ENCODE peak calls at places on chromosomes 6 and 20, in five cellular contexts. A is HCT116, L is fibroblast of lung, R is hepatocyte, F is astrocyte. X is an unnamed sample.

GRCh38 chr20:62596921-62597320 is 45.4 kb upstream of the SLCO4A1 start:
- DNase-seq in A (no peak), L (no peak), R (no peak), F (no peak), X (no peak)

GRCh38 chr20:23265226-23265625 is 85.4 kb upstream of the NXT1 start:
- DNase-seq in A (no peak), L (peak), R (no peak), F (no peak), X (no peak)

GRCh38 chr6:107408714-107409113 is 50.6 kb downstream of the PDSS2 start:
- DNase-seq in A (no peak), L (no peak), R (no peak), F (no peak), X (no peak)

GRCh38 chr6:2196079-2196679 is 49.2 kb downstream of the GMDS start:
- DNase-seq in A (peak), L (peak), R (peak), F (peak), X (peak)

GRCh38 chr6:82843291-82843885 is 222.3 kb downstream of the UBE3D start:
- DNase-seq in A (no peak), L (no peak), R (no peak), F (no peak), X (no peak)

GRCh38 chr20:1810926-1811620 is 84.1 kb upstream of the SIRPA start:
- DNase-seq in A (no peak), L (peak), R (no peak), F (peak), X (no peak)

GRCh38 chr6:118283759-118284158 is 264.3 kb upstream of the PLN start:
- DNase-seq in A (peak), L (peak), R (peak), F (peak), X (peak)

GRCh38 chr6:166307981-166308768 is at the start of gene PRR18:
- DNase-seq in A (no peak), L (no peak), R (peak), F (no peak), X (no peak)

GRCh38 chr6:119256978-119257462 is 92.5 kb downstream of the MAN1A1 start:
- DNase-seq in A (no peak), L (no peak), R (no peak), F (no peak), X (no peak)

GRCh38 chr6:26454641-26455040 is 3.1 kb upstream of the BTN2A1 start:
- DNase-seq in A (no peak), L (peak), R (no peak), F (peak), X (no peak)

GRCh38 chr6:13454286-13455221 is 32.8 kb downstream of the GFOD1 start:
- DNase-seq in A (no peak), L (peak), R (no peak), F (peak), X (peak)

GRCh38 chr6:11604836-11605506 is 67.4 kb downstream of the TMEM170B start:
- DNase-seq in A (no peak), L (no peak), R (no peak), F (no peak), X (no peak)

GRCh38 chr6:98846021-98846380 is 11.6 kb downstream of the POU3F2 start:
- DNase-seq in A (no peak), L (no peak), R (no peak), F (no peak), X (no peak)

GRCh38 chr6:148548065-148548748 is 198.6 kb upstream of the UST start:
- DNase-seq in A (no peak), L (no peak), R (no peak), F (no peak), X (no peak)

GRCh38 chr6:45786243-45786795 is 229.3 kb downstream of the CLIC5 start:
- DNase-seq in A (no peak), L (no peak), R (no peak), F (no peak), X (no peak)

GRCh38 chr6:2764610-2765165 is 505 bp upstream of the WRNIP1 start:
- DNase-seq in A (no peak), L (peak), R (peak), F (peak), X (peak)

GRCh38 chr20:4534315-4534714 is 187.4 kb upstream of the PRND start:
- DNase-seq in A (no peak), L (no peak), R (no peak), F (no peak), X (no peak)

GRCh38 chr6:5786321-5787053 is 220.2 kb downstream of the NRN1 start:
- DNase-seq in A (no peak), L (peak), R (no peak), F (peak), X (no peak)

GRCh38 chr20:36477475-36477874 is 63.8 kb upstream of the MYL9 start:
- DNase-seq in A (no peak), L (no peak), R (no peak), F (no peak), X (no peak)

GRCh38 chr20:64194269-64194668 is 30.0 kb downstream of the MYT1 start:
- DNase-seq in A (no peak), L (no peak), R (no peak), F (no peak), X (no peak)

GRCh38 chr6:41630946-41631345 is 7.3 kb upstream of the MDFI start:
- DNase-seq in A (no peak), L (no peak), R (no peak), F (no peak), X (no peak)

GRCh38 chr6:11460837-11461661 is 76.5 kb upstream of the TMEM170B start:
- DNase-seq in A (no peak), L (no peak), R (no peak), F (no peak), X (no peak)

GRCh38 chr6:40779399-40779798 is 192.2 kb upstream of the LRFN2 start:
- DNase-seq in A (peak), L (peak), R (no peak), F (peak), X (peak)

GRCh38 chr20:47785900-47786762 is 850 bp upstream of the SULF2 start:
- DNase-seq in A (peak), L (peak), R (peak), F (peak), X (peak)

GRCh38 chr20:63042448-63043071 is 35.8 kb upstream of the BHLHE23 start:
- DNase-seq in A (no peak), L (no peak), R (no peak), F (no peak), X (no peak)

GRCh38 chr20:64217539-64217938 is 38.0 kb upstream of the PCMTD2 start:
- DNase-seq in A (no peak), L (no peak), R (no peak), F (no peak), X (no peak)

GRCh38 chr6:107246972-107247615 is 131.8 kb upstream of the BEND3 start:
- DNase-seq in A (no peak), L (no peak), R (peak), F (no peak), X (no peak)

GRCh38 chr20:16279320-16279719 is 293.9 kb downstream of the KIF16B start:
- DNase-seq in A (no peak), L (no peak), R (no peak), F (no peak), X (peak)

GRCh38 chr6:50076431-50076830 is 26.7 kb upstream of the DEFB112 start:
- DNase-seq in A (no peak), L (no peak), R (no peak), F (no peak), X (no peak)

GRCh38 chr6:73452107-73452461 is at the start of gene CGAS:
- DNase-seq in A (no peak), L (peak), R (peak), F (peak), X (peak)

GRCh38 chr6:47209632-47210031 is 100.1 kb downstream of the TNFRSF21 start:
- DNase-seq in A (no peak), L (peak), R (no peak), F (peak), X (no peak)

GRCh38 chr6:3529232-3529631 is 72.4 kb upstream of the SLC22A23 start:
- DNase-seq in A (no peak), L (no peak), R (no peak), F (no peak), X (no peak)

GRCh38 chr6:146775227-146775626 is 176.5 kb downstream of the ADGB start:
- DNase-seq in A (no peak), L (peak), R (no peak), F (no peak), X (peak)

GRCh38 chr6:73418081-73418741 is 23.6 kb downstream of the DDX43 start:
- DNase-seq in A (no peak), L (peak), R (no peak), F (no peak), X (no peak)

GRCh38 chr6:110654096-110654820 is 161.0 kb downstream of the CDK19 start:
- DNase-seq in A (no peak), L (no peak), R (no peak), F (no peak), X (peak)

GRCh38 chr6:36025932-36026327 is 1.5 kb upstream of the SLC26A8 start:
- DNase-seq in A (no peak), L (peak), R (no peak), F (peak), X (peak)

GRCh38 chr6:156028310-156029131 is 572.9 kb upstream of the NOX3 start:
- DNase-seq in A (no peak), L (no peak), R (no peak), F (no peak), X (no peak)

GRCh38 chr6:15588966-15589634 is 73.7 kb downstream of the DTNBP1 start:
- DNase-seq in A (no peak), L (peak), R (no peak), F (peak), X (peak)

DNA sequence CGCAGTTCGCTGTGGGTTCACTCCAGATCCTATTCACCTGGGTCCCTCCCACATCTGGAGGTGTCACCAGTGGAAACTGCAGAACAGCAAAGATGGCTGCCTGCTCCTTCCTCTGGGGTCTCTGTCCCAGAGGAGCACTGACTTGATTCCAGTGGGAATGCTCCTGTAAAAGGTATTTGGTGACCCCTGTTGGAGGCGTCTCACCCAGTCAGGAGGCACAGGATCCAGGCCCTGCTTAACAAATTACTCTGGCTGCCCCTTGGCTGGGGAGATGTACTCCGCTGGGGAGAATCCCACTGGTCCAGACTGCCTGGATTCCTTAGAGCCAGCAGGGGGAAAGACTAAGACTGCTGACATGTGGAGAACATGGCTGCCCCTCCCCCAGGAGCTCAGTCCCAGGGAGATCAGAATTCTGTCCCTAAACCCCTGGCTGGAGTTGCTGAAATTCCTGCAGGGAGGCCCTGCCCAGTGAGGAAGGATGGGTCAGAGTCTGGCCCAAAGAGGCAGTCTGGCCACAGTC is 483.0 kb downstream of the CBLN4 start:
- DNase-seq in A (no peak), L (no peak), R (no peak), F (no peak), X (no peak)
- TF ChIP-seq EZH2 in A (no peak), L (no peak), R (no peak), F (no peak), X (no peak)

GRCh38 chr6:129692467-129692866 is 17.5 kb downstream of the ARHGAP18 start:
- DNase-seq in A (no peak), L (no peak), R (no peak), F (no peak), X (no peak)
- TF ChIP-seq CTCF in A (no peak), L (no peak), R (no peak), F (no peak), X (no peak)

GRCh38 chr6:122789078-122789861 is at the start of gene SMPDL3A:
- DNase-seq in A (peak), L (peak), R (peak), F (peak), X (peak)

GRCh38 chr6:122789862-122790739 is 1.0 kb downstream of the SMPDL3A start:
- DNase-seq in A (no peak), L (peak), R (peak), F (peak), X (peak)

GRCh38 chr6:122790740-122791679 is 2.0 kb downstream of the SMPDL3A start:
- DNase-seq in A (no peak), L (no peak), R (peak), F (no peak), X (no peak)

GRCh38 chr6:122788208-122788607 is 850 bp upstream of the SMPDL3A start:
- DNase-seq in A (no peak), L (no peak), R (no peak), F (no peak), X (no peak)

GRCh38 chr6:122788663-122789062 is 395 bp upstream of the SMPDL3A start:
- DNase-seq in A (no peak), L (no peak), R (no peak), F (no peak), X (peak)
- H3K4me2 ChIP-seq in A (peak), L (peak), R (peak), F (peak), X (peak)

GRCh38 chr20:30892704-30893345 is 364.6 kb upstream of the DEFB115 start:
- DNase-seq in A (no peak), L (no peak), R (no peak), F (no peak), X (no peak)
- TF ChIP-seq EZH2 in A (no peak), L (no peak), R (no peak), F (no peak), X (no peak)

X was measured in PC-3.